ENCODE peak calls at places on chromosomes 5 and 9, in five cellular contexts. One of them, this sample, is unnamed.

GRCh38 chr5:34005211-34005610 is 2.6 kb downstream of the AMACR start:
- DNase-seq in HepG2: no peak
- DNase-seq in K562: no peak
- DNase-seq in GM12878: no peak
- DNase-seq in SK-N-SH: no peak
- DNase-seq in this sample: no peak

GRCh38 chr5:127029513-127030258 is 672 bp downstream of the MARCHF3 start:
- DNase-seq in HepG2: peak
- DNase-seq in SK-N-SH: peak
- DNase-seq in GM12878: no peak
- DNase-seq in K562: peak
- DNase-seq in this sample: peak

GRCh38 chr5:174920906-174921550 is 196.6 kb downstream of the MSX2 start:
- DNase-seq in GM12878: no peak
- DNase-seq in K562: no peak
- DNase-seq in HepG2: no peak
- DNase-seq in SK-N-SH: no peak
- DNase-seq in this sample: no peak

GRCh38 chr5:1510631-1511030 is 13.1 kb downstream of the LPCAT1 start:
- DNase-seq in SK-N-SH: no peak
- DNase-seq in GM12878: no peak
- DNase-seq in HepG2: no peak
- DNase-seq in K562: no peak
- DNase-seq in this sample: no peak

GRCh38 chr5:174191076-174191475 is 145.6 kb downstream of the NSG2 start:
- DNase-seq in K562: no peak
- DNase-seq in SK-N-SH: no peak
- DNase-seq in HepG2: no peak
- DNase-seq in GM12878: no peak
- DNase-seq in this sample: no peak

GRCh38 chr9:72913382-72914009 is 39.4 kb downstream of the ALDH1A1 start:
- DNase-seq in K562: no peak
- DNase-seq in GM12878: no peak
- DNase-seq in SK-N-SH: no peak
- DNase-seq in HepG2: no peak
- DNase-seq in this sample: no peak

GRCh38 chr9:37929441-37929895 is 25.5 kb upstream of the SLC25A51 start:
- DNase-seq in HepG2: no peak
- DNase-seq in GM12878: no peak
- DNase-seq in K562: no peak
- DNase-seq in SK-N-SH: no peak
- DNase-seq in this sample: peak

GRCh38 chr5:2277886-2278285 is 395.2 kb upstream of the IRX4 start:
- DNase-seq in K562: no peak
- DNase-seq in SK-N-SH: no peak
- DNase-seq in GM12878: no peak
- DNase-seq in HepG2: no peak
- DNase-seq in this sample: no peak

GRCh38 chr5:98031496-98031895 is 742.0 kb upstream of the RGMB start:
- DNase-seq in SK-N-SH: no peak
- DNase-seq in K562: no peak
- DNase-seq in HepG2: no peak
- DNase-seq in GM12878: peak
- DNase-seq in this sample: no peak

GRCh38 chr5:137753227-137753985 is 757 bp downstream of the HNRNPA0 start:
- DNase-seq in GM12878: no peak
- DNase-seq in HepG2: no peak
- DNase-seq in K562: peak
- DNase-seq in SK-N-SH: peak
- DNase-seq in this sample: no peak

GRCh38 chr9:97866848-97867247 is 13.8 kb downstream of the FOXE1 start:
- DNase-seq in GM12878: peak
- DNase-seq in SK-N-SH: no peak
- DNase-seq in HepG2: no peak
- DNase-seq in K562: no peak
- DNase-seq in this sample: no peak

GRCh38 chr5:78696637-78697036 is 48.1 kb upstream of the LHFPL2 start:
- DNase-seq in K562: no peak
- DNase-seq in SK-N-SH: no peak
- DNase-seq in HepG2: no peak
- DNase-seq in GM12878: no peak
- DNase-seq in this sample: no peak

GRCh38 chr5:80156156-80156555 is 99.7 kb downstream of the SERINC5 start:
- DNase-seq in K562: no peak
- DNase-seq in GM12878: no peak
- DNase-seq in SK-N-SH: no peak
- DNase-seq in HepG2: peak
- DNase-seq in this sample: no peak

GRCh38 chr5:15763754-15764153 is 263.8 kb downstream of the FBXL7 start:
- DNase-seq in K562: no peak
- DNase-seq in GM12878: no peak
- DNase-seq in SK-N-SH: peak
- DNase-seq in HepG2: no peak
- DNase-seq in this sample: no peak

GRCh38 chr9:128705051-128705965 is 3.0 kb downstream of the PKN3 start:
- DNase-seq in GM12878: no peak
- DNase-seq in K562: no peak
- DNase-seq in SK-N-SH: no peak
- DNase-seq in HepG2: no peak
- DNase-seq in this sample: no peak

GRCh38 chr5:181205735-181206401 is 872 bp upstream of the TRIM7 start:
- DNase-seq in HepG2: no peak
- DNase-seq in K562: no peak
- DNase-seq in SK-N-SH: no peak
- DNase-seq in GM12878: no peak
- DNase-seq in this sample: no peak

GRCh38 chr9:107975426-107976010 is 485.9 kb upstream of the KLF4 start:
- DNase-seq in K562: no peak
- DNase-seq in HepG2: no peak
- DNase-seq in SK-N-SH: no peak
- DNase-seq in GM12878: no peak
- DNase-seq in this sample: no peak

GRCh38 chr5:6759401-6759800 is 46.2 kb downstream of the TENT4A start:
- DNase-seq in GM12878: no peak
- DNase-seq in HepG2: peak
- DNase-seq in K562: peak
- DNase-seq in SK-N-SH: peak
- DNase-seq in this sample: no peak

GRCh38 chr9:108547736-108548135 is 308.1 kb downstream of the ACTL7B start:
- DNase-seq in GM12878: no peak
- DNase-seq in SK-N-SH: no peak
- DNase-seq in K562: no peak
- DNase-seq in HepG2: no peak
- DNase-seq in this sample: no peak

GRCh38 chr9:24413651-24414050 is 132.0 kb downstream of the IZUMO3 start:
- DNase-seq in HepG2: no peak
- DNase-seq in SK-N-SH: no peak
- DNase-seq in GM12878: no peak
- DNase-seq in K562: no peak
- DNase-seq in this sample: no peak

GRCh38 chr5:42740920-42741319 is 15.7 kb upstream of the CCDC152 start:
- DNase-seq in K562: no peak
- DNase-seq in HepG2: no peak
- DNase-seq in GM12878: no peak
- DNase-seq in SK-N-SH: no peak
- DNase-seq in this sample: no peak

GRCh38 chr9:104794070-104794469 is 30.1 kb downstream of the NIPSNAP3B start:
- DNase-seq in GM12878: no peak
- DNase-seq in K562: no peak
- DNase-seq in SK-N-SH: no peak
- DNase-seq in HepG2: no peak
- DNase-seq in this sample: no peak

GRCh38 chr9:36949470-36949869 is 84.6 kb downstream of the PAX5 start:
- DNase-seq in GM12878: no peak
- DNase-seq in SK-N-SH: no peak
- DNase-seq in HepG2: no peak
- DNase-seq in K562: no peak
- DNase-seq in this sample: no peak

GRCh38 chr5:163379298-163380155 is 57.9 kb upstream of the CCNG1 start:
- DNase-seq in GM12878: no peak
- DNase-seq in HepG2: peak
- DNase-seq in SK-N-SH: no peak
- DNase-seq in K562: peak
- DNase-seq in this sample: peak

GRCh38 chr5:134583821-134584220 is 48.8 kb downstream of the SAR1B start:
- DNase-seq in SK-N-SH: no peak
- DNase-seq in HepG2: no peak
- DNase-seq in K562: no peak
- DNase-seq in GM12878: no peak
- DNase-seq in this sample: no peak
- TF ChIP-seq MAX in SK-N-SH: no peak
- TF ChIP-seq MAX in HepG2: no peak
- TF ChIP-seq MAX in K562: no peak
- TF ChIP-seq MAX in GM12878: no peak
- TF ChIP-seq MAX in this sample: no peak

GRCh38 chr5:152247850-152248385 is 157.2 kb downstream of the NMUR2 start:
- DNase-seq in HepG2: no peak
- DNase-seq in GM12878: no peak
- DNase-seq in SK-N-SH: no peak
- DNase-seq in K562: no peak
- DNase-seq in this sample: no peak

GRCh38 chr5:152246401-152246800 is 158.7 kb downstream of the NMUR2 start:
- DNase-seq in SK-N-SH: no peak
- DNase-seq in GM12878: no peak
- DNase-seq in K562: no peak
- DNase-seq in HepG2: peak
- DNase-seq in this sample: no peak
- TF ChIP-seq ZBTB33 in SK-N-SH: no peak
- TF ChIP-seq ZBTB33 in GM12878: no peak
- TF ChIP-seq ZBTB33 in K562: no peak
- TF ChIP-seq ZBTB33 in HepG2: no peak
- TF ChIP-seq ZBTB33 in this sample: no peak

GRCh38 chr5:107557051-107557658 is 113.6 kb downstream of the EFNA5 start:
- DNase-seq in SK-N-SH: no peak
- DNase-seq in GM12878: no peak
- DNase-seq in K562: no peak
- DNase-seq in HepG2: no peak
- DNase-seq in this sample: peak
- TF ChIP-seq MAX in SK-N-SH: no peak
- TF ChIP-seq MAX in GM12878: no peak
- TF ChIP-seq MAX in K562: no peak
- TF ChIP-seq MAX in HepG2: no peak
- TF ChIP-seq MAX in this sample: peak

DNA sequence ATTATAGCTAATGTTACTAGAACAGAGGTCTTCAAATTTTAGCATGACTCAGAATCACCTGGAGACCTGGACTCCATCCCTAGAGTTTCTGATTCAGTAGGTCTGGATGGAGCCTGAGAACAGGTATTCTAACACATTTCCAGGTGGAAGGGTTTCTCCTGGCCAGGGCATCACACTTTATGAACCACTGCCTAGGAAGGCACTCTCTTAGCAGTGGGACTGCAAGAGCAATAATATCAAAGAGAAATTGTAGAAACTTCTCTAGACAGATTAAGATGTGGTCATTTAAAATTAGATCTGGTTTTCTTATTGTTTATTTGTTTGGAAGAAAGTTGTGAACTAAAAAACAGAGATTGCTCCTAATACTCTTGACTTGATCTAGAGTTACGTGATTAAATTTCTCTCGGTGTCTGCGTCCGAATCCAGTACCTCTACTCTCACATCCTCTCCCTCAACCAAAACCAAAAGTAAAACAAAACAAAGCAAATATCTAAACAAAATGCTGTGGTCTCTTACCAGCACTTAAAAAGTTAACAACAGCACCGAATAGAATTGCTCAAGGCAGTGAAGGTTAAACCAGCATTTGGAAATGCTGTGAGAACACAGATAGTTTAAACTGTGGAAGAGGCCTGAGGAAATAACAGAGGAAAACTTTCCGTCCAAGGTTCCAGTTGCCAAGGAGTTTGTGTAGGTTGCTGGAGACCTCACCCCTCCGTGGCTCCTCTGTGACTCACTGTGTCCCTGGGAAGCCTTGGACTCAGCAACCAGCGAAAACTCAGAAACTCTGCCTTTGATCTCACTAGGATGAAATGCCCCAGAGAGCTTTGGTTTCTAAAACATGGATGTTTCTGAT is 193.4 kb downstream of the ARRDC3 start:
- DNase-seq in SK-N-SH: no peak
- DNase-seq in GM12878: no peak
- DNase-seq in HepG2: peak
- DNase-seq in K562: no peak
- DNase-seq in this sample: peak
- TF ChIP-seq ZBTB33 in SK-N-SH: no peak
- TF ChIP-seq ZBTB33 in GM12878: no peak
- TF ChIP-seq ZBTB33 in HepG2: no peak
- TF ChIP-seq ZBTB33 in K562: no peak
- TF ChIP-seq ZBTB33 in this sample: no peak

DNA sequence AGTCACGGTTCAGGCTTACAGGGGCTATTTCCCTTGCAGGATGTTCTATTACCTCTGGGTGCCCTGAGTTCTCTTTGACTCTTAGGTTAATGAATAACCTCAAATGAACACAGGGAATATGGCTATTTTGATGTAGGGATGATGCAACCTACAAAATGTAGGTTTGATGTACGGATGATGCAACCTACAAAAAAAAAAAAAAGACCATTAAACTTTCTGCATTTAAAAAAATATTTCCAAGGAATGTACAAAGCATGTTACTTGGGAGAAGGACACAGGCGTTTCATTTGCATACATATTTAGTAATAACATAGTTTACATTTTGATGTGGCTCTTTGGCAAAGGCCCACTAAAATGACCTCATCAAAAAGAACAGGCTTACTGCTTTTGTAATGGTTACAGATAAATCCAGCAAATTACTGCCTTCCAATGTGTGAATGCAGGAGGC is 36.3 kb downstream of the ZNF474 start:
- DNase-seq in GM12878: no peak
- DNase-seq in HepG2: peak
- DNase-seq in SK-N-SH: no peak
- DNase-seq in K562: no peak
- DNase-seq in this sample: no peak
- TF ChIP-seq MAX in GM12878: no peak
- TF ChIP-seq MAX in HepG2: no peak
- TF ChIP-seq MAX in SK-N-SH: no peak
- TF ChIP-seq MAX in K562: no peak
- TF ChIP-seq MAX in this sample: no peak

This sample was measured in HCT116.